ENCODE peak calls at places on chromosomes 1 and 21, in four cellular contexts. One of them, this sample, is unnamed.

GRCh38 chr1:242824435-242824834 is 299.9 kb upstream of the PLD5 start:
- DNase-seq in right lobe of liver: no peak
- DNase-seq in naive thymus-derived CD4-positive, alpha-beta T cell: no peak
- DNase-seq in tibial nerve: no peak
- DNase-seq in this sample: no peak

GRCh38 chr1:94743866-94744265 is 76.3 kb upstream of the SLC44A3 start:
- DNase-seq in right lobe of liver: no peak
- DNase-seq in naive thymus-derived CD4-positive, alpha-beta T cell: no peak
- DNase-seq in tibial nerve: peak; percentile 48
- DNase-seq in this sample: no peak

GRCh38 chr1:161985301-161985825 is 38.3 kb downstream of the OLFML2B start:
- DNase-seq in right lobe of liver: no peak
- DNase-seq in naive thymus-derived CD4-positive, alpha-beta T cell: no peak
- DNase-seq in tibial nerve: no peak
- DNase-seq in this sample: no peak

GRCh38 chr1:117121589-117122296 is at the start of gene TRIM45:
- DNase-seq in right lobe of liver: peak; percentile 97
- DNase-seq in naive thymus-derived CD4-positive, alpha-beta T cell: peak; percentile 74
- DNase-seq in tibial nerve: peak; percentile 97
- DNase-seq in this sample: peak; percentile 65

GRCh38 chr1:12320516-12320915 is 90.7 kb downstream of the VPS13D start:
- DNase-seq in right lobe of liver: no peak
- DNase-seq in naive thymus-derived CD4-positive, alpha-beta T cell: no peak
- DNase-seq in tibial nerve: no peak
- DNase-seq in this sample: no peak

GRCh38 chr21:32347887-32348450 is 44.8 kb downstream of the URB1 start:
- DNase-seq in right lobe of liver: no peak
- DNase-seq in naive thymus-derived CD4-positive, alpha-beta T cell: no peak
- DNase-seq in tibial nerve: no peak
- DNase-seq in this sample: no peak

GRCh38 chr1:43199093-43199726 is 27.1 kb downstream of the CFAP57 start:
- DNase-seq in right lobe of liver: no peak
- DNase-seq in naive thymus-derived CD4-positive, alpha-beta T cell: no peak
- DNase-seq in tibial nerve: no peak
- DNase-seq in this sample: no peak

GRCh38 chr1:15245593-15246325 is 1.3 kb upstream of the FHAD1 start:
- DNase-seq in right lobe of liver: no peak
- DNase-seq in naive thymus-derived CD4-positive, alpha-beta T cell: no peak
- DNase-seq in tibial nerve: no peak
- DNase-seq in this sample: no peak

GRCh38 chr1:178243119-178243518 is 149.2 kb downstream of the RASAL2 start:
- DNase-seq in right lobe of liver: no peak
- DNase-seq in naive thymus-derived CD4-positive, alpha-beta T cell: no peak
- DNase-seq in tibial nerve: no peak
- DNase-seq in this sample: no peak

GRCh38 chr1:232968965-232969364 is 18.6 kb downstream of the NTPCR start:
- DNase-seq in right lobe of liver: no peak
- DNase-seq in naive thymus-derived CD4-positive, alpha-beta T cell: no peak
- DNase-seq in tibial nerve: no peak
- DNase-seq in this sample: no peak

GRCh38 chr1:229485318-229485717 is 22.8 kb downstream of the NUP133 start:
- DNase-seq in right lobe of liver: no peak
- DNase-seq in naive thymus-derived CD4-positive, alpha-beta T cell: no peak
- DNase-seq in tibial nerve: no peak
- DNase-seq in this sample: no peak

GRCh38 chr1:229487181-229487580 is 21.0 kb downstream of the NUP133 start:
- DNase-seq in right lobe of liver: no peak
- DNase-seq in naive thymus-derived CD4-positive, alpha-beta T cell: no peak
- DNase-seq in tibial nerve: no peak
- DNase-seq in this sample: no peak
- H3K36me3 ChIP-seq in right lobe of liver: peaks cover 62% of the 10 kb centered on the region
- H3K36me3 ChIP-seq in naive thymus-derived CD4-positive, alpha-beta T cell: peaks cover 32% of the 10 kb centered on the region
- H3K36me3 ChIP-seq in tibial nerve: no peaks in the 10 kb centered on the region
- H3K36me3 ChIP-seq in this sample: peaks cover 24% of the 10 kb centered on the region

GRCh38 chr1:27603962-27604578 is at the start of gene AHDC1:
- DNase-seq in right lobe of liver: peak; percentile 93
- DNase-seq in naive thymus-derived CD4-positive, alpha-beta T cell: peak; percentile 90
- DNase-seq in tibial nerve: peak; percentile 88
- DNase-seq in this sample: peak; percentile 89
- H3K4me1 ChIP-seq in right lobe of liver: peaks cover 21% of the 10 kb centered on the region
- H3K4me1 ChIP-seq in naive thymus-derived CD4-positive, alpha-beta T cell: peaks cover 12% of the 10 kb centered on the region
- H3K4me1 ChIP-seq in tibial nerve: peaks cover 42% of the 10 kb centered on the region
- H3K4me1 ChIP-seq in this sample: peaks cover 52% of the 10 kb centered on the region

DNA sequence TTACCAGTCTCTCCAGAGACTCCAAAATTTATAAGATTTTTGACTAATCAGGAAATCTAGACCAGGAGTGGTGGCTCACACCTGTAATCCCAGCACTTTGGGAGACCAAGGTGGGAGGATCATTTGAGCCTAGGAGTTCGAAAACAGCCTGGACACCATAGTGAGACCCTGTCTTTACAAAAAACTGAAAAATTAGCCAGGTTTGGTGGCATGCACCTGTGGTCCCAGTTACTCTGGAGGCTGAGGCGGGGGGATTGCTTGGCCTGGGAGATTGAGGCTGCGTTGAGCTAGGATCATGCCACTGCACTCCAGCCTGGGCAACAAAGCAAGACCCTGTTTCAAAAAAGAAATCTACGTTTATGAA is 10.0 kb downstream of the ATP8B2 start:
- DNase-seq in right lobe of liver: no peak
- DNase-seq in naive thymus-derived CD4-positive, alpha-beta T cell: no peak
- DNase-seq in tibial nerve: no peak
- DNase-seq in this sample: no peak
- H3K36me3 ChIP-seq in right lobe of liver: no peaks in the 10 kb centered on the region
- H3K36me3 ChIP-seq in naive thymus-derived CD4-positive, alpha-beta T cell: peaks cover 14% of the 10 kb centered on the region
- H3K36me3 ChIP-seq in tibial nerve: peaks cover 3% of the 10 kb centered on the region
- H3K36me3 ChIP-seq in this sample: peaks cover 45% of the 10 kb centered on the region

GRCh38 chr1:22494144-22494543 is 42.5 kb downstream of the ZBTB40 start:
- DNase-seq in right lobe of liver: no peak
- DNase-seq in naive thymus-derived CD4-positive, alpha-beta T cell: no peak
- DNase-seq in tibial nerve: no peak
- DNase-seq in this sample: no peak
- H3K4me1 ChIP-seq in right lobe of liver: peaks cover 3% of the 10 kb centered on the region
- H3K4me1 ChIP-seq in naive thymus-derived CD4-positive, alpha-beta T cell: no peaks in the 10 kb centered on the region
- H3K4me1 ChIP-seq in tibial nerve: peaks cover 4% of the 10 kb centered on the region
- H3K4me1 ChIP-seq in this sample: no peaks in the 10 kb centered on the region

DNA sequence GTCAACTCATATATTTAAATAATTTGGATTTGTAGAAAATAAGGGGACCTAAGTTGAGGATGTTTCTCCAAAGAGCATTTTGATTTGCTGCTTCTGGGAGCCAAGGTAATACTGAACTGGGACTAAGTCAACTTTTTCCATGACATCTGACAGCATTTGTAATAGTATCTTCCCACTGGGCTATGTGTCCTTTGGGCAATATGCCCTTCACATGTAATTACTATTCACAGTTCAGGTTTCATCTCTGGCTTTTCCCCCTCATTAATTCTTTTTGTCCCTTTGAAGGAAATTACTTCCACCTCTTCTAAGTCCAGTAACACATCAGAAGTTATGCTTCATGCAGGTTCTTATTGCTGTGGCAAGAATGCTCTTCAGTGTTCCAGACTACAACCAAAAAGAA is 36.8 kb upstream of the HP1BP3 start:
- DNase-seq in right lobe of liver: no peak
- DNase-seq in naive thymus-derived CD4-positive, alpha-beta T cell: no peak
- DNase-seq in tibial nerve: no peak
- DNase-seq in this sample: no peak
- H3K36me3 ChIP-seq in right lobe of liver: no peaks in the 10 kb centered on the region
- H3K36me3 ChIP-seq in naive thymus-derived CD4-positive, alpha-beta T cell: no peaks in the 10 kb centered on the region
- H3K36me3 ChIP-seq in tibial nerve: no peaks in the 10 kb centered on the region
- H3K36me3 ChIP-seq in this sample: no peaks in the 10 kb centered on the region

GRCh38 chr1:201535046-201535777 is 3.7 kb upstream of the NAV1 start:
- DNase-seq in right lobe of liver: no peak
- DNase-seq in naive thymus-derived CD4-positive, alpha-beta T cell: no peak
- DNase-seq in tibial nerve: no peak
- DNase-seq in this sample: no peak
- H3K4me1 ChIP-seq in right lobe of liver: peaks cover 8% of the 10 kb centered on the region
- H3K4me1 ChIP-seq in naive thymus-derived CD4-positive, alpha-beta T cell: no peaks in the 10 kb centered on the region
- H3K4me1 ChIP-seq in tibial nerve: peaks cover 47% of the 10 kb centered on the region
- H3K4me1 ChIP-seq in this sample: peaks cover 15% of the 10 kb centered on the region

GRCh38 chr1:41906977-41907376 is 11.7 kb downstream of the HIVEP3 start:
- DNase-seq in right lobe of liver: no peak
- DNase-seq in naive thymus-derived CD4-positive, alpha-beta T cell: no peak
- DNase-seq in tibial nerve: no peak
- DNase-seq in this sample: no peak
- H3K36me3 ChIP-seq in right lobe of liver: no peaks in the 10 kb centered on the region
- H3K36me3 ChIP-seq in naive thymus-derived CD4-positive, alpha-beta T cell: no peaks in the 10 kb centered on the region
- H3K36me3 ChIP-seq in tibial nerve: no peaks in the 10 kb centered on the region
- H3K36me3 ChIP-seq in this sample: no peaks in the 10 kb centered on the region

GRCh38 chr1:63782982-63783381 is 9.2 kb downstream of the ROR1 start:
- DNase-seq in right lobe of liver: no peak
- DNase-seq in naive thymus-derived CD4-positive, alpha-beta T cell: no peak
- DNase-seq in tibial nerve: no peak
- DNase-seq in this sample: no peak

GRCh38 chr1:63777965-63778880 is 4.4 kb downstream of the ROR1 start:
- DNase-seq in right lobe of liver: no peak
- DNase-seq in naive thymus-derived CD4-positive, alpha-beta T cell: no peak
- DNase-seq in tibial nerve: no peak
- DNase-seq in this sample: no peak

GRCh38 chr1:63779872-63780271 is 6.1 kb downstream of the ROR1 start:
- DNase-seq in right lobe of liver: no peak
- DNase-seq in naive thymus-derived CD4-positive, alpha-beta T cell: no peak
- DNase-seq in tibial nerve: no peak
- DNase-seq in this sample: no peak

GRCh38 chr1:63779338-63779819 is 5.6 kb downstream of the ROR1 start:
- DNase-seq in right lobe of liver: no peak
- DNase-seq in naive thymus-derived CD4-positive, alpha-beta T cell: no peak
- DNase-seq in tibial nerve: no peak
- DNase-seq in this sample: no peak

DNA sequence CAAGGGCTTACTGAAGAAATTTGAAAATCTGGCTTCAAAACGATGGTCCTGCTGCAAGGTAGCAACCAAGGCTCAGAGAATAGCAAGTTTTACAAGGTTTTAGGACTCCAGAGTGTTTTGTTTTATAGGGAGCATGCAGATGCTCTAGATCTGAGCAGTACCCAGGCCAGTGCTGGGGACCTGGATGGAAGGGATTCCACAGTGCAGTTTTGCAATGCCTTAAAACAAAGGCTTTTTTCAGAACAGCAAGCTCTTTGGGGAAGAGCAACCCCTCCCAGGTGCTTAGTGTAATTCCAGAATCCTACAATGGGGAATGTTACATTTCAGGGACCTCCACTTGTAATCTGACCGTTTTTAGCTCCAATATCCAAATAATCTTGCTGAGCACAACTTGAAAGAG is 6.7 kb downstream of the ROR1 start:
- DNase-seq in right lobe of liver: no peak
- DNase-seq in naive thymus-derived CD4-positive, alpha-beta T cell: no peak
- DNase-seq in tibial nerve: no peak
- DNase-seq in this sample: no peak
- H3K4me1 ChIP-seq in right lobe of liver: peaks cover 6% of the 10 kb centered on the region
- H3K4me1 ChIP-seq in naive thymus-derived CD4-positive, alpha-beta T cell: no peaks in the 10 kb centered on the region
- H3K4me1 ChIP-seq in tibial nerve: peaks cover 6% of the 10 kb centered on the region
- H3K4me1 ChIP-seq in this sample: no peaks in the 10 kb centered on the region

This sample was measured in CD8-positive, alpha-beta memory T cell.